ENCODE peak calls at places on chromosomes 2 and 18, in four cellular contexts. One of them, this sample, is unnamed.
A peak's percentile ranks its signal among the peaks of the same experiment; 100 is the strongest.

GRCh38 chr2:195575879-195576391 is 81.1 kb upstream of the SLC39A10 start:
- DNase-seq in HepG2: peak; percentile 27
- DNase-seq in K562: no peak
- DNase-seq in GM12878: no peak
- DNase-seq in this sample: peak; percentile 64

GRCh38 chr2:199727801-199728200 is 123.2 kb downstream of the FTCDNL1 start:
- DNase-seq in HepG2: no peak
- DNase-seq in K562: no peak
- DNase-seq in GM12878: no peak
- DNase-seq in this sample: no peak

GRCh38 chr2:102442967-102443828 is 20.2 kb downstream of the IL18RAP start:
- DNase-seq in HepG2: peak; percentile 30
- DNase-seq in K562: no peak
- DNase-seq in GM12878: no peak
- DNase-seq in this sample: peak; percentile 43

GRCh38 chr2:156891609-156892008 is 365.9 kb upstream of the GALNT5 start:
- DNase-seq in HepG2: no peak
- DNase-seq in K562: no peak
- DNase-seq in GM12878: no peak
- DNase-seq in this sample: no peak

GRCh38 chr2:215003001-215003400 is 135.4 kb downstream of the ABCA12 start:
- DNase-seq in HepG2: no peak
- DNase-seq in K562: no peak
- DNase-seq in GM12878: no peak
- DNase-seq in this sample: no peak

GRCh38 chr2:162301151-162301804 is 17.2 kb downstream of the IFIH1 start:
- DNase-seq in HepG2: peak; percentile 62
- DNase-seq in K562: peak; percentile 34
- DNase-seq in GM12878: no peak
- DNase-seq in this sample: peak; percentile 60

GRCh38 chr18:42187611-42188378 is 232.8 kb downstream of the PIK3C3 start:
- DNase-seq in HepG2: no peak
- DNase-seq in K562: no peak
- DNase-seq in GM12878: peak; percentile 46
- DNase-seq in this sample: no peak

GRCh38 chr2:233082222-233082933 is 22.2 kb downstream of the INPP5D start:
- DNase-seq in HepG2: no peak
- DNase-seq in K562: no peak
- DNase-seq in GM12878: peak; percentile 95
- DNase-seq in this sample: no peak

GRCh38 chr2:83901322-83901721 is 557.8 kb downstream of the SUCLG1 start:
- DNase-seq in HepG2: no peak
- DNase-seq in K562: no peak
- DNase-seq in GM12878: no peak
- DNase-seq in this sample: no peak

GRCh38 chr2:214128040-214128439 is 282.8 kb upstream of the VWC2L start:
- DNase-seq in HepG2: no peak
- DNase-seq in K562: no peak
- DNase-seq in GM12878: no peak
- DNase-seq in this sample: no peak

GRCh38 chr2:84170979-84171378 is 288.1 kb downstream of the SUCLG1 start:
- DNase-seq in HepG2: no peak
- DNase-seq in K562: no peak
- DNase-seq in GM12878: no peak
- DNase-seq in this sample: no peak

GRCh38 chr18:11817229-11817628 is 34.0 kb upstream of the CHMP1B start:
- DNase-seq in HepG2: no peak
- DNase-seq in K562: no peak
- DNase-seq in GM12878: no peak
- DNase-seq in this sample: no peak

GRCh38 chr18:74284501-74285004 is 7.2 kb downstream of the CYB5A start:
- DNase-seq in HepG2: no peak
- DNase-seq in K562: no peak
- DNase-seq in GM12878: no peak
- DNase-seq in this sample: no peak

GRCh38 chr2:11940121-11940743 is 193.8 kb downstream of the LPIN1 start:
- DNase-seq in HepG2: no peak
- DNase-seq in K562: peak; percentile 53
- DNase-seq in GM12878: no peak
- DNase-seq in this sample: no peak

GRCh38 chr18:76979906-76980305 is 152.7 kb downstream of the MBP start:
- DNase-seq in HepG2: no peak
- DNase-seq in K562: no peak
- DNase-seq in GM12878: no peak
- DNase-seq in this sample: no peak

GRCh38 chr2:85458611-85459563 is 40.4 kb downstream of the SH2D6 start:
- DNase-seq in HepG2: no peak
- DNase-seq in K562: no peak
- DNase-seq in GM12878: no peak
- DNase-seq in this sample: no peak

GRCh38 chr2:238263204-238264071 is 23.6 kb upstream of the HES6 start:
- DNase-seq in HepG2: peak; percentile 98
- DNase-seq in K562: peak; percentile 51
- DNase-seq in GM12878: peak; percentile 15
- DNase-seq in this sample: peak; percentile 73

GRCh38 chr18:5546660-5547059 is 2.9 kb upstream of the EPB41L3 start:
- DNase-seq in HepG2: no peak
- DNase-seq in K562: no peak
- DNase-seq in GM12878: no peak
- DNase-seq in this sample: no peak

GRCh38 chr18:58135806-58136331 is 91.8 kb downstream of the NEDD4L start:
- DNase-seq in HepG2: peak; percentile 31
- DNase-seq in K562: peak; percentile 75
- DNase-seq in GM12878: peak; percentile 45
- DNase-seq in this sample: peak; percentile 61

GRCh38 chr2:241195506-241196130 is 7.1 kb downstream of the ANO7 start:
- DNase-seq in HepG2: no peak
- DNase-seq in K562: no peak
- DNase-seq in GM12878: no peak
- DNase-seq in this sample: no peak

GRCh38 chr2:187618813-187619212 is 64.6 kb upstream of the TFPI start:
- DNase-seq in HepG2: no peak
- DNase-seq in K562: no peak
- DNase-seq in GM12878: no peak
- DNase-seq in this sample: no peak

GRCh38 chr2:230934291-230935131 is 9.5 kb upstream of the GPR55 start:
- DNase-seq in HepG2: no peak
- DNase-seq in K562: no peak
- DNase-seq in GM12878: no peak
- DNase-seq in this sample: no peak

GRCh38 chr2:106062627-106063026 is 131.5 kb downstream of the UXS1 start:
- DNase-seq in HepG2: no peak
- DNase-seq in K562: no peak
- DNase-seq in GM12878: no peak
- DNase-seq in this sample: no peak

GRCh38 chr2:25561136-25561850 is 112.1 kb downstream of the DTNB start:
- DNase-seq in HepG2: no peak
- DNase-seq in K562: no peak
- DNase-seq in GM12878: no peak
- DNase-seq in this sample: no peak

GRCh38 chr18:52376104-52376503 is 36.1 kb downstream of the DCC start:
- DNase-seq in HepG2: no peak
- DNase-seq in K562: no peak
- DNase-seq in GM12878: no peak
- DNase-seq in this sample: no peak

GRCh38 chr2:10003206-10004125 is 39.9 kb upstream of the KLF11 start:
- DNase-seq in HepG2: no peak
- DNase-seq in K562: no peak
- DNase-seq in GM12878: no peak
- DNase-seq in this sample: no peak

GRCh38 chr18:11219571-11219970 is 70.2 kb upstream of the PIEZO2 start:
- DNase-seq in HepG2: no peak
- DNase-seq in K562: no peak
- DNase-seq in GM12878: no peak
- DNase-seq in this sample: no peak

GRCh38 chr2:121710470-121711170 is 26.1 kb downstream of the NIFK start:
- DNase-seq in HepG2: no peak
- DNase-seq in K562: peak; percentile 4
- DNase-seq in GM12878: no peak
- DNase-seq in this sample: no peak

GRCh38 chr18:8602040-8602439 is 7.2 kb upstream of the RAB12 start:
- DNase-seq in HepG2: no peak
- DNase-seq in K562: no peak
- DNase-seq in GM12878: no peak
- DNase-seq in this sample: no peak

GRCh38 chr18:8605974-8606373 is 3.3 kb upstream of the RAB12 start:
- DNase-seq in HepG2: no peak
- DNase-seq in K562: no peak
- DNase-seq in GM12878: peak; percentile 40
- DNase-seq in this sample: no peak

GRCh38 chr18:8602557-8602956 is 6.7 kb upstream of the RAB12 start:
- DNase-seq in HepG2: no peak
- DNase-seq in K562: no peak
- DNase-seq in GM12878: no peak
- DNase-seq in this sample: no peak

GRCh38 chr18:8601277-8602032 is 7.8 kb upstream of the RAB12 start:
- DNase-seq in HepG2: no peak
- DNase-seq in K562: no peak
- DNase-seq in GM12878: peak; percentile 87
- DNase-seq in this sample: no peak

GRCh38 chr18:8603663-8604520 is 5.3 kb upstream of the RAB12 start:
- DNase-seq in HepG2: no peak
- DNase-seq in K562: no peak
- DNase-seq in GM12878: peak; percentile 49
- DNase-seq in this sample: no peak
- H3K4me3 ChIP-seq in HepG2: no peak overlapping the region
- H3K4me3 ChIP-seq in K562: no peak overlapping the region
- H3K4me3 ChIP-seq in GM12878: peak overlapping the region; percentile 63
- H3K4me3 ChIP-seq in this sample: no peak overlapping the region

GRCh38 chr2:219537657-219538487 is 5.7 kb downstream of the CHPF start:
- DNase-seq in HepG2: peak; percentile 68
- DNase-seq in K562: no peak
- DNase-seq in GM12878: no peak
- DNase-seq in this sample: no peak

GRCh38 chr2:219539295-219539788 is 4.3 kb downstream of the CHPF start:
- DNase-seq in HepG2: no peak
- DNase-seq in K562: no peak
- DNase-seq in GM12878: no peak
- DNase-seq in this sample: no peak

GRCh38 chr2:219539926-219540678 is 3.5 kb downstream of the CHPF start:
- DNase-seq in HepG2: no peak
- DNase-seq in K562: no peak
- DNase-seq in GM12878: no peak
- DNase-seq in this sample: no peak

GRCh38 chr2:219536967-219537366 is 6.6 kb downstream of the CHPF start:
- DNase-seq in HepG2: no peak
- DNase-seq in K562: no peak
- DNase-seq in GM12878: no peak
- DNase-seq in this sample: no peak

DNA sequence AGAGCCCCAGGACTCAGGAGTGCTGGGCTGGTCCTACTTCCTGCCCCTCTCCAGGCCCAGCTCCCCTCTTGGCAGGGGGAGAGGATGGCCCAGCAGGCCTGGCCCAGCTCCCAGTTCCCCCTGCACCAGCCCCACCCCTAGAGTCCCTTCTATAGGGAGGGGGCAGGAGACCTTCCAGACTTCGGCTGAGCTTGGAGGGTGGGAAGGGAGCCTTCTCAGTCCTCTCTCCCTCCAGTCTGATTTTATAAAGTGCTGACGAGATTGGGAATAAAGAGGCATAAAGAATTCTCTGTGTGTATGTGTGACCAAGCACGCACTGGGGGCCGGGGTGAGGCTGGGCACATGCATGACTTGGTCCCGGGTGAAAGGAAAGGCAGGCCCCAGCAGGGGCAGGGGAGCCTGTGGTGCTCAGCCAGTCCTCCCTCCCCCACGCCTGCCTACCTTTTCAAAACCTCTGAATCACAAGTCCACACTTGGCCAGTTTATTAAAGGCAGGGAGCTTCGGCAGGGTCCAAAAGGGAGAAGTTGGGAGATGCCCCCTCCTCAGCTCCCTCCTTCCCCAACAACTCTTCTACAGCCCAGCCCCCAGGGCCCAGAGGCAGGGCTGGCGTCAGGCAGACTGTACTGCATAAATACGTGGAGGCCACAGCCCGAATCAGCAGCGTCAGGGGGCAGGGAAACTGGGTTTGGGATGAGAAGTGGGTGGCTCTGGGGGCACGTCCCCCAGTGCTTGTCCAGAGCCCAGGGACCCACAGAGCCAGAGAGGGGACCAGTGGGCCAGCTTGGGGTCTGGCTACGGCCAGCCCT is 4.9 kb downstream of the CHPF start:
- DNase-seq in HepG2: no peak
- DNase-seq in K562: no peak
- DNase-seq in GM12878: no peak
- DNase-seq in this sample: no peak
- TF ChIP-seq POLR2AphosphoS2 in HepG2: no peak
- TF ChIP-seq POLR2AphosphoS2 in K562: no peak
- TF ChIP-seq POLR2AphosphoS2 in GM12878: no peak
- TF ChIP-seq POLR2AphosphoS2 in this sample: no peak

DNA sequence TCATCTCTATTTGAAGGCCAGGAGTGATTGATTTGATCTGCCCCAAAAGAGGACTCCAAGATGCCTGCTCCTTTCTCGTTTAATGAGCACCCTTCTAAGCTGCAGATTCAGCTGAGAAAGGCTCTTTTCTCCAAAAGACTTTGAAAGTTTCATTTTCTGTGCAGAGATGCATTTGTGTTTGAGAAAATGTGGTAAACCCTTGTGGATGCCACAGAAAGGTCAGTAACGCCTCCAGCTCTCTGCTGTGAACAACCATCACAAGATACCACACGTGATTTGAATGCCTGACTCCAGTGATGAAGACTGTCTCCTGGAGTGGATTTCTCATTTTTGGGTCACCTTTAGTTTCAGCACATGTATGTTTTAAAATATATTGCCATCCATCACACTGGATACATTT is 35.0 kb upstream of the CCDC85A start:
- DNase-seq in HepG2: no peak
- DNase-seq in K562: no peak
- DNase-seq in GM12878: no peak
- DNase-seq in this sample: no peak
- H3K4me3 ChIP-seq in HepG2: no peak overlapping the region
- H3K4me3 ChIP-seq in K562: no peak overlapping the region
- H3K4me3 ChIP-seq in GM12878: no peak overlapping the region
- H3K4me3 ChIP-seq in this sample: no peak overlapping the region

GRCh38 chr2:222433381-222434173 is 9.2 kb downstream of the SGPP2 start:
- DNase-seq in HepG2: no peak
- DNase-seq in K562: no peak
- DNase-seq in GM12878: no peak
- DNase-seq in this sample: no peak
- TF ChIP-seq POLR2AphosphoS2 in HepG2: no peak
- TF ChIP-seq POLR2AphosphoS2 in K562: no peak
- TF ChIP-seq POLR2AphosphoS2 in GM12878: no peak
- TF ChIP-seq POLR2AphosphoS2 in this sample: no peak

GRCh38 chr18:25350561-25351201 is 1.3 kb downstream of the ZNF521 start:
- DNase-seq in HepG2: no peak
- DNase-seq in K562: no peak
- DNase-seq in GM12878: no peak
- DNase-seq in this sample: no peak

GRCh38 chr18:25351280-25351772 is 640 bp downstream of the ZNF521 start:
- DNase-seq in HepG2: no peak
- DNase-seq in K562: no peak
- DNase-seq in GM12878: no peak
- DNase-seq in this sample: no peak

GRCh38 chr18:25349926-25350560 is 1.9 kb downstream of the ZNF521 start:
- DNase-seq in HepG2: no peak
- DNase-seq in K562: no peak
- DNase-seq in GM12878: no peak
- DNase-seq in this sample: no peak

GRCh38 chr18:25349131-25349925 is 2.6 kb downstream of the ZNF521 start:
- DNase-seq in HepG2: no peak
- DNase-seq in K562: no peak
- DNase-seq in GM12878: no peak
- DNase-seq in this sample: no peak

GRCh38 chr18:25348361-25349130 is 3.4 kb downstream of the ZNF521 start:
- DNase-seq in HepG2: no peak
- DNase-seq in K562: no peak
- DNase-seq in GM12878: no peak
- DNase-seq in this sample: no peak
- H3K4me3 ChIP-seq in HepG2: no peak overlapping the region
- H3K4me3 ChIP-seq in K562: no peak overlapping the region
- H3K4me3 ChIP-seq in GM12878: no peak overlapping the region
- H3K4me3 ChIP-seq in this sample: no peak overlapping the region